ENCODE peak calls at places on chromosomes 3 and 15, in five cellular contexts. F is CD4-positive, CD25-positive, alpha-beta regulatory T cell; U is NCI-H1417; V is nucleus accumbens; W is activated naive CD4-positive, alpha-beta T cell. P is an unnamed sample.

GRCh38 chr3:139975592-139976360 is 40.8 kb downstream of the CLSTN2 start:
- DNase-seq in F (no peak), U (peak; percentile 9), V (no peak), W (no peak), P (no peak)

GRCh38 chr15:68786753-68787152 is 33.9 kb downstream of the ANP32A start:
- DNase-seq in F (no peak), U (no peak), V (no peak), W (no peak), P (no peak)

GRCh38 chr3:188315563-188315962 is 161.6 kb downstream of the LPP start:
- DNase-seq in F (no peak), U (no peak), V (no peak), W (no peak), P (no peak)

GRCh38 chr15:49135893-49136292 is 19.5 kb downstream of the COPS2 start:
- DNase-seq in F (no peak), U (no peak), V (no peak), W (no peak), P (no peak)

GRCh38 chr3:148992635-148993230 is 1.4 kb downstream of the GYG1 start:
- DNase-seq in F (no peak), U (no peak), V (no peak), W (no peak), P (no peak)

GRCh38 chr3:184129012-184129411 is 6.1 kb upstream of the EIF2B5 start:
- DNase-seq in F (peak; percentile 16), U (peak; percentile 40), V (no peak), W (no peak), P (no peak)

GRCh38 chr3:165820685-165821123 is 16.5 kb downstream of the BCHE start:
- DNase-seq in F (no peak), U (peak; percentile 35), V (no peak), W (no peak), P (no peak)

GRCh38 chr3:73071952-73072351 is 10.5 kb downstream of the EBLN2 start:
- DNase-seq in F (no peak), U (no peak), V (no peak), W (no peak), P (no peak)

GRCh38 chr3:148790841-148791240 is 36.8 kb upstream of the CPB1 start:
- DNase-seq in F (no peak), U (no peak), V (peak; percentile 56), W (no peak), P (no peak)

GRCh38 chr3:156449712-156450574 is 105.0 kb downstream of the SSR3 start:
- DNase-seq in F (peak; percentile 42), U (peak; percentile 69), V (no peak), W (no peak), P (peak; percentile 12)

GRCh38 chr15:98651581-98652220 is 3.4 kb downstream of the IGF1R start:
- DNase-seq in F (peak; percentile 53), U (peak; percentile 72), V (no peak), W (no peak), P (no peak)

GRCh38 chr15:100696452-100696851 is 94.1 kb downstream of the ASB7 start:
- DNase-seq in F (no peak), U (no peak), V (no peak), W (no peak), P (no peak)

GRCh38 chr3:195140410-195140809 is 130.5 kb downstream of the XXYLT1 start:
- DNase-seq in F (no peak), U (no peak), V (no peak), W (no peak), P (no peak)

GRCh38 chr3:137304313-137305056 is 346.7 kb downstream of the IL20RB start:
- DNase-seq in F (no peak), U (no peak), V (no peak), W (no peak), P (no peak)

GRCh38 chr3:43287514-43287913 is 1.2 kb downstream of the SNRK start:
- DNase-seq in F (peak; percentile 31), U (no peak), V (no peak), W (no peak), P (no peak)

GRCh38 chr3:128496019-128496601 is 3.1 kb upstream of the GATA2 start:
- DNase-seq in F (no peak), U (no peak), V (no peak), W (no peak), P (no peak)

GRCh38 chr3:125128861-125129501 is 73.2 kb upstream of the HEG1 start:
- DNase-seq in F (no peak), U (no peak), V (no peak), W (no peak), P (peak; percentile 51)

GRCh38 chr15:71254503-71254902 is 139.2 kb downstream of the THSD4 start:
- DNase-seq in F (no peak), U (no peak), V (no peak), W (no peak), P (no peak)

GRCh38 chr15:34318277-34319079 is 19.1 kb downstream of the SLC12A6 start:
- DNase-seq in F (peak; percentile 77), U (peak; percentile 83), V (no peak), W (peak; percentile 12), P (peak; percentile 18)

GRCh38 chr3:150721285-150722130 is 17.8 kb upstream of the ERICH6 start:
- DNase-seq in F (peak; percentile 81), U (peak; percentile 86), V (no peak), W (no peak), P (peak; percentile 48)

GRCh38 chr15:69462030-69462492 is 9.4 kb downstream of the RPLP1 start:
- DNase-seq in F (no peak), U (no peak), V (no peak), W (no peak), P (peak; percentile 40)

GRCh38 chr3:97680696-97681095 is 83.9 kb upstream of the ARL6 start:
- DNase-seq in F (no peak), U (no peak), V (no peak), W (no peak), P (no peak)

P was measured in HuH-7.5.